ENCODE peak calls at places on chromosomes 1 and 21, in five cellular contexts. One of them, this sample, is unnamed.

GRCh38 chr1:93630168-93630567 is 51.5 kb downstream of the BCAR3 start:
- DNase-seq in AG08396: no peak
- DNase-seq in dermis blood vessel endothelial cell: no peak
- DNase-seq in left ventricle myocardium superior: no peak
- DNase-seq in HEK293T: no peak
- DNase-seq in this sample: no peak

GRCh38 chr1:178684542-178685000 is 40.5 kb upstream of the RALGPS2 start:
- DNase-seq in AG08396: peak; percentile 63
- DNase-seq in dermis blood vessel endothelial cell: peak; percentile 93
- DNase-seq in left ventricle myocardium superior: no peak
- DNase-seq in HEK293T: no peak
- DNase-seq in this sample: no peak

GRCh38 chr1:240635466-240636256 is 23.7 kb upstream of the GREM2 start:
- DNase-seq in AG08396: no peak
- DNase-seq in dermis blood vessel endothelial cell: no peak
- DNase-seq in left ventricle myocardium superior: no peak
- DNase-seq in HEK293T: no peak
- DNase-seq in this sample: no peak

GRCh38 chr1:58739851-58740466 is 40.1 kb upstream of the MYSM1 start:
- DNase-seq in AG08396: peak; percentile 35
- DNase-seq in dermis blood vessel endothelial cell: peak; percentile 82
- DNase-seq in left ventricle myocardium superior: no peak
- DNase-seq in HEK293T: peak; percentile 61
- DNase-seq in this sample: no peak

GRCh38 chr1:58460469-58460868 is 86.1 kb downstream of the OMA1 start:
- DNase-seq in AG08396: no peak
- DNase-seq in dermis blood vessel endothelial cell: peak; percentile 34
- DNase-seq in left ventricle myocardium superior: no peak
- DNase-seq in HEK293T: no peak
- DNase-seq in this sample: no peak

GRCh38 chr21:45847870-45848269 is 133.7 kb upstream of the COL6A1 start:
- DNase-seq in AG08396: no peak
- DNase-seq in dermis blood vessel endothelial cell: no peak
- DNase-seq in left ventricle myocardium superior: no peak
- DNase-seq in HEK293T: no peak
- DNase-seq in this sample: no peak

GRCh38 chr1:85448358-85448757 is 16.6 kb downstream of the DDAH1 start:
- DNase-seq in AG08396: no peak
- DNase-seq in dermis blood vessel endothelial cell: peak; percentile 95
- DNase-seq in left ventricle myocardium superior: no peak
- DNase-seq in HEK293T: no peak
- DNase-seq in this sample: no peak

GRCh38 chr21:36542312-36543101 is 62.6 kb upstream of the CLDN14 start:
- DNase-seq in AG08396: no peak
- DNase-seq in dermis blood vessel endothelial cell: peak; percentile 20
- DNase-seq in left ventricle myocardium superior: no peak
- DNase-seq in HEK293T: no peak
- DNase-seq in this sample: no peak

GRCh38 chr1:76833856-76834255 is 33.4 kb upstream of the ST6GALNAC5 start:
- DNase-seq in AG08396: no peak
- DNase-seq in dermis blood vessel endothelial cell: no peak
- DNase-seq in left ventricle myocardium superior: no peak
- DNase-seq in HEK293T: no peak
- DNase-seq in this sample: no peak

GRCh38 chr1:32334864-32335618 is 992 bp downstream of the MARCKSL1 start:
- DNase-seq in AG08396: peak; percentile 80
- DNase-seq in dermis blood vessel endothelial cell: peak; percentile 70
- DNase-seq in left ventricle myocardium superior: peak; percentile 77
- DNase-seq in HEK293T: peak; percentile 80
- DNase-seq in this sample: peak; percentile 86

GRCh38 chr1:25748531-25749205 is 51.3 kb upstream of the SELENON start:
- DNase-seq in AG08396: no peak
- DNase-seq in dermis blood vessel endothelial cell: no peak
- DNase-seq in left ventricle myocardium superior: no peak
- DNase-seq in HEK293T: no peak
- DNase-seq in this sample: no peak

GRCh38 chr1:219119839-219120238 is 53.8 kb upstream of the LYPLAL1 start:
- DNase-seq in AG08396: no peak
- DNase-seq in dermis blood vessel endothelial cell: no peak
- DNase-seq in left ventricle myocardium superior: no peak
- DNase-seq in HEK293T: no peak
- DNase-seq in this sample: no peak

GRCh38 chr1:9651565-9652378 is at the start of gene PIK3CD:
- DNase-seq in AG08396: peak; percentile 53
- DNase-seq in dermis blood vessel endothelial cell: peak; percentile 41
- DNase-seq in left ventricle myocardium superior: peak; percentile 61
- DNase-seq in HEK293T: peak; percentile 62
- DNase-seq in this sample: peak; percentile 19

GRCh38 chr1:234322979-234323378 is 50.3 kb upstream of the COA6 start:
- DNase-seq in AG08396: no peak
- DNase-seq in dermis blood vessel endothelial cell: peak; percentile 61
- DNase-seq in left ventricle myocardium superior: peak; percentile 57
- DNase-seq in HEK293T: peak; percentile 81
- DNase-seq in this sample: no peak

GRCh38 chr1:76611782-76612445 is 255.4 kb upstream of the ST6GALNAC5 start:
- DNase-seq in AG08396: no peak
- DNase-seq in dermis blood vessel endothelial cell: no peak
- DNase-seq in left ventricle myocardium superior: no peak
- DNase-seq in HEK293T: no peak
- DNase-seq in this sample: no peak

GRCh38 chr1:226982451-226983177 is 42.5 kb downstream of the COQ8A start:
- DNase-seq in AG08396: no peak
- DNase-seq in dermis blood vessel endothelial cell: no peak
- DNase-seq in left ventricle myocardium superior: no peak
- DNase-seq in HEK293T: no peak
- DNase-seq in this sample: peak; percentile 65

GRCh38 chr21:14548751-14549150 is 2.6 kb upstream of the SAMSN1 start:
- DNase-seq in AG08396: no peak
- DNase-seq in dermis blood vessel endothelial cell: no peak
- DNase-seq in left ventricle myocardium superior: no peak
- DNase-seq in HEK293T: no peak
- DNase-seq in this sample: no peak

GRCh38 chr1:186605762-186606350 is 74.4 kb downstream of the PTGS2 start:
- DNase-seq in AG08396: peak; percentile 17
- DNase-seq in dermis blood vessel endothelial cell: peak; percentile 79
- DNase-seq in left ventricle myocardium superior: no peak
- DNase-seq in HEK293T: peak; percentile 72
- DNase-seq in this sample: peak; percentile 55

GRCh38 chr1:54337928-54338327 is 68.3 kb downstream of the SSBP3 start:
- DNase-seq in AG08396: no peak
- DNase-seq in dermis blood vessel endothelial cell: peak; percentile 67
- DNase-seq in left ventricle myocardium superior: no peak
- DNase-seq in HEK293T: no peak
- DNase-seq in this sample: no peak

GRCh38 chr1:215459136-215459535 is 108.0 kb upstream of the KCTD3 start:
- DNase-seq in AG08396: no peak
- DNase-seq in dermis blood vessel endothelial cell: no peak
- DNase-seq in left ventricle myocardium superior: no peak
- DNase-seq in HEK293T: no peak
- DNase-seq in this sample: no peak

This sample was measured in right cardiac atrium.